ENCODE peak calls at places on chromosomes 1 and 21, in six cellular contexts. O is transverse colon, D is tibial artery, K is A549, X is H1, S is mammary epithelial cell. L is an unnamed sample.

GRCh38 chr1:158028956-158029355 is 35.5 kb downstream of the KIRREL1 start:
- DNase-seq in O (no peak), D (no peak), K (peak), X (no peak), S (peak), L (no peak)

GRCh38 chr1:147162093-147162492 is 10.2 kb downstream of the PRKAB2 start:
- DNase-seq in O (no peak), D (no peak), K (no peak), X (no peak), S (peak), L (no peak)

GRCh38 chr1:192005976-192006375 is 152.3 kb upstream of the RGS18 start:
- DNase-seq in O (no peak), D (no peak), K (no peak), X (no peak), S (no peak), L (no peak)

GRCh38 chr1:185696419-185697150 is 37.6 kb upstream of the HMCN1 start:
- DNase-seq in O (no peak), D (no peak), K (peak), X (no peak), S (no peak), L (no peak)

GRCh38 chr21:32278068-32278467 is 781 bp downstream of the MIS18A start:
- DNase-seq in O (no peak), D (no peak), K (no peak), X (no peak), S (no peak), L (no peak)

GRCh38 chr1:3061981-3062615 is 6.9 kb upstream of the PRDM16 start:
- DNase-seq in O (no peak), D (no peak), K (no peak), X (peak), S (no peak), L (no peak)

GRCh38 chr1:119228318-119228717 is 87.9 kb upstream of the WARS2 start:
- DNase-seq in O (no peak), D (no peak), K (no peak), X (no peak), S (peak), L (no peak)

GRCh38 chr1:180923024-180923841 is 10.5 kb downstream of the KIAA1614 start:
- DNase-seq in O (no peak), D (no peak), K (no peak), X (peak), S (peak), L (no peak)

GRCh38 chr1:219236933-219237610 is 63.4 kb downstream of the LYPLAL1 start:
- DNase-seq in O (no peak), D (no peak), K (peak), X (no peak), S (no peak), L (no peak)

GRCh38 chr1:24526940-24527542 is 24.4 kb downstream of the RCAN3 start:
- DNase-seq in O (no peak), D (no peak), K (peak), X (no peak), S (no peak), L (no peak)

GRCh38 chr1:11929849-11930248 is 3.6 kb upstream of the KIAA2013 start:
- DNase-seq in O (peak), D (peak), K (peak), X (no peak), S (peak), L (peak)

GRCh38 chr21:25909341-25909740 is 174.6 kb downstream of the GABPA start:
- DNase-seq in O (no peak), D (no peak), K (no peak), X (no peak), S (no peak), L (no peak)

GRCh38 chr1:206873603-206874188 is 8.3 kb downstream of the IL20 start:
- DNase-seq in O (no peak), D (no peak), K (no peak), X (no peak), S (peak), L (no peak)

GRCh38 chr21:31543191-31543590 is 116.3 kb upstream of the SOD1 start:
- DNase-seq in O (no peak), D (no peak), K (no peak), X (no peak), S (peak), L (peak)

GRCh38 chr1:172708452-172708851 is 49.5 kb downstream of the FASLG start:
- DNase-seq in O (no peak), D (no peak), K (no peak), X (no peak), S (no peak), L (no peak)

GRCh38 chr1:175963740-175964139 is 220.3 kb upstream of the TNR start:
- DNase-seq in O (no peak), D (no peak), K (no peak), X (no peak), S (no peak), L (no peak)

GRCh38 chr1:57209495-57209894 is 214.4 kb downstream of the DAB1 start:
- DNase-seq in O (no peak), D (no peak), K (no peak), X (no peak), S (no peak), L (no peak)
- H3K27ac ChIP-seq in O (no peak), D (no peak), K (no peak), X (no peak), S (no peak), L (no peak)

DNA sequence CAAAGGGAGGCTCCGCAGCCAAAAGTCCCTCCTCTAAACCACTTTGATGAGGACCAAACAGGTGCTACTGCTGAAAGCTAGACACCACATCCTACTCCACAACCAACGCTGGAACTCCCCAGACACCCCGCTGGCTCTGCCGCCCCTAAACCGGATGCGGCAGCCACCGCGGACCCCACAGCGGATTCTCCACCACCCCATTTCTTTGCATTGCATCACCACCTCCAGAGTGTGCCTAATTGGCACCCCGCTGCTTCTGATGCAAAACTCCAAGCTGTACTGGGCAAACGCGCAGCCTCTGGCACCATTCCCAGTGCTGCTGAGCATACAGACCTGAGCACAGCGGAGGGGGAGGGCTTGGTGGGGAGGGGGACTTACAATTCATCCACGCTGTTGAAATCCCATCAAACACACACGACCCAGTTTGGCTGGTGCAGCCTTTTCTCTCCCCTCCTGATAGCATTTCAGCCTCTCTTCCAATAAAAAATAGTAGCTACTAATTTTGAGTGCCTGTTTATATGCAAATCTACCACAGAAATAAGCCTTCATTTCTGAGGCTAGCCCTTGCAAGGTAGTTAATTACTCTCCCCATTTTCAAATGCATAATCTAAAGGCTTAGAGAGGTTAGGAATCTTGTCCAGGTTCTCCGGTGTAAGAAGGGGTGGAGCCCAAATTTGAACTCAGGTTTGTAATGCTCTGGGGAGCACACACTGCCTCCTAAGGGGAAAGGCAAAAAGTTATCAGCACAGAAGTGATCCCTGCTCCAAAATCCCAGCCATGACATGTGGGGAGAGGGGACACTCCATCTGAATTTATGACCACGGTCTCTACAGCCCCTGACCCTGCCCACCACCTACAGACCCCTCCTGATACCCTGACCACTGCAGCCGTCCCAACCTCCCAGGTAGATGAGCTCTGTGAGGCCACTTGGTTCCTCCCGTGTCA is 12.2 kb upstream of the RGS16 start:
- DNase-seq in O (peak), D (peak), K (no peak), X (peak), S (peak), L (peak)
- TF ChIP-seq CTCF in O (no peak), D (no peak), K (no peak), X (no peak), S (peak), L (no peak)

DNA sequence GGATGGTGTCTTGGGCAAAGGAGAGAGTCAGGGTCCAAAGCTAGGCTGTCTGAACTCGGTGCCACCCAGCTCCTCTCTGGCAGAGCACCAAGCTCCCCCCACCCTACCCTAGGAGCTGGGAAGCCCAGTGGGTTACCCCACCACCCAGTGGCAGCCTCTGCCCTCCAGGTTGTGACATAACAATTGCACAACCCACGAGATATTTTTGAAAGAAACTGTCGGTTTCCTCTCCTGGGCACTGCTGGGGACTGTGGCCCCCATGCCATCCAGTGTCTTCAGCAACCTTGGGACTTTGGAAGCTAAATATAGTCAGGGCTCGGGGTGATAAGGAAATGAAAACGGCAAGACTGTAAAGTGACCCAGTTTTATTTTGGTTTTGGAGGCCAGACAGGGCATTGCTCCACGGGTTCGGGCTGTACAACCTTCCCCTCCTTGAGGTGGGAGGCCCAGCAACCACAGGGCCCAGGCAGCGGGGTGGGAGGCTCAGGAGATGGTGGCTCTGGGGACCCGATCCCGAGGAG is 1.4 kb downstream of the CITED4 start:
- DNase-seq in O (no peak), D (no peak), K (no peak), X (no peak), S (no peak), L (peak)
- H3K27ac ChIP-seq in O (peak), D (peak), K (peak), X (no peak), S (peak), L (peak)

DNA sequence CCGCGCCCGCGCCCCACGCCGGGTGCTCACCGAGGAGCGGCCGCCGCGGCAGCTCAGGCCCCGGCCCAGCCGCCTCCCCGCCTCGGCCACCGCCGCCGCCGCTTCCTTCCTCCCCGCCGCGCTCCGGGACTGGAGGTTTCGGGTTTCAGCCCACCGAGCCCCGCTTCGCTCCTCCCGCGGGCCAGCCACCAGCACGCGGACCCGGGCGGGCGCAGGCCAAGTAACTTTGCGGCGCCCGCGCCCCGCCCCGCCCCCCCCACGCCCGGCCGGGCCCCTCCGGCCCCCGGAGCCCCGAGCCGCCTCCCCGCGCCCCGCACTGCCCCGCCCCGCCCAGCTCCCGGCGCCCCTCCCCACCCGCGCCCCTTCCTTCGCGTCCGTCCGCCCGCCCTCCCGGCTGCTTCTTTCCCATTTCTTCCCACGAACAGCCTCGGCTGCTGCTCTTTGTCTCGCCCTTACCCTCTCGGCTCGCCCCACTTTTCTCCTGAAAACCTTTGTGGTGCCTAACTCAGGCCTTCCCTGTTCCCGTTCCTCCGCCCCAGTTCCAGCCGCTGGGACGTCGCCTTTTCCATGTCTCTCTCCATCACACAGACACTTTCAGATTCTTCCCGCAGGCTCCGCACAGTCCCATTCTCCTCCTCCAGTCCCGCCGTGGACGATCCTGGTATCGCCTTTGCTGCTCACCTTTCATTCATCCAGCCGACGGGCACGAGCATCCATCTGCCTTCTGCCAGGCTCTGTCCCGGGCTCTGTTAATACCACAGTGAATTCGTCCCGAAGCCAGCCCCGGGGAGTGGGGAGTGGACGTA is at the start of gene GPR161:
- DNase-seq in O (peak), D (peak), K (peak), X (peak), S (peak), L (peak)
- TF ChIP-seq CTCF in O (no peak), D (no peak), K (no peak), X (no peak), S (no peak), L (no peak)

L was measured in psoas muscle.